ENCODE peak calls at places on chromosomes 13 and 19, in eight cellular contexts. Q, K, N, T, S, P, B and V are unnamed samples.

GRCh38 chr19:1105217-1105872 is 1.6 kb downstream of the GPX4 start:
- DNase-seq in Q (no peak), K (no peak), N (no peak), T (peak; percentile 56), S (no peak), P (no peak), B (no peak), V (no peak)

GRCh38 chr13:111123221-111123620 is 8.1 kb downstream of the ARHGEF7 start:
- DNase-seq in Q (no peak), K (no peak), N (no peak), T (no peak), S (no peak), P (no peak), B (no peak), V (no peak)

GRCh38 chr13:50365683-50366391 is 350.6 kb downstream of the KCNRG start:
- DNase-seq in Q (no peak), K (peak; percentile 47), N (no peak), T (no peak), S (no peak), P (no peak), B (no peak), V (no peak)

GRCh38 chr13:30464496-30465351 is 1.0 kb downstream of the HMGB1 start:
- DNase-seq in Q (peak; percentile 69), K (peak; percentile 81), N (peak; percentile 72), T (peak; percentile 89), S (peak; percentile 88), P (no peak), B (peak; percentile 70), V (peak; percentile 79)

GRCh38 chr13:87287721-87288120 is 383.4 kb upstream of the SLITRK5 start:
- DNase-seq in Q (no peak), K (no peak), N (no peak), T (no peak), S (no peak), P (no peak), B (no peak), V (no peak)

GRCh38 chr19:41697198-41697855 is 9.3 kb upstream of the CEACAM7 start:
- DNase-seq in Q (no peak), K (no peak), N (no peak), T (no peak), S (peak; percentile 48), P (no peak), B (no peak), V (peak; percentile 39)

GRCh38 chr13:73825143-73825542 is 309.1 kb downstream of the KLF12 start:
- DNase-seq in Q (no peak), K (no peak), N (no peak), T (no peak), S (no peak), P (no peak), B (no peak), V (no peak)

GRCh38 chr13:113951246-113951999 is 22.5 kb downstream of the C13orf46 start:
- DNase-seq in Q (no peak), K (peak; percentile 68), N (peak; percentile 43), T (peak; percentile 42), S (peak; percentile 93), P (no peak), B (peak; percentile 28), V (peak; percentile 91)

GRCh38 chr19:3725640-3726310 is 17.6 kb downstream of the TJP3 start:
- DNase-seq in Q (no peak), K (no peak), N (no peak), T (peak; percentile 58), S (peak; percentile 75), P (no peak), B (no peak), V (no peak)

GRCh38 chr13:45369116-45369515 is 28.1 kb upstream of the TPT1 start:
- DNase-seq in Q (no peak), K (no peak), N (no peak), T (no peak), S (no peak), P (no peak), B (no peak), V (no peak)

GRCh38 chr13:46893820-46894533 is 2.9 kb downstream of the HTR2A start:
- DNase-seq in Q (peak; percentile 72), K (peak; percentile 75), N (peak; percentile 71), T (peak; percentile 68), S (peak; percentile 90), P (no peak), B (peak; percentile 53), V (peak; percentile 74)

GRCh38 chr13:24254151-24254810 is 55.1 kb upstream of the C1QTNF9 start:
- DNase-seq in Q (no peak), K (peak; percentile 69), N (no peak), T (no peak), S (peak; percentile 78), P (no peak), B (peak; percentile 49), V (no peak)

GRCh38 chr13:42539670-42540069 is 34.3 kb upstream of the TNFSF11 start:
- DNase-seq in Q (no peak), K (no peak), N (no peak), T (no peak), S (no peak), P (no peak), B (no peak), V (no peak)

GRCh38 chr13:35514801-35515502 is 38.5 kb upstream of the MAB21L1 start:
- DNase-seq in Q (no peak), K (no peak), N (no peak), T (no peak), S (no peak), P (no peak), B (no peak), V (no peak)

GRCh38 chr13:36344886-36345437 is 1.2 kb downstream of the SPART start:
- DNase-seq in Q (no peak), K (peak; percentile 2), N (no peak), T (peak; percentile 53), S (no peak), P (no peak), B (peak; percentile 9), V (no peak)

GRCh38 chr19:41564515-41565383 is 11.2 kb upstream of the CEACAM21 start:
- DNase-seq in Q (no peak), K (no peak), N (peak; percentile 38), T (peak; percentile 43), S (no peak), P (no peak), B (no peak), V (no peak)

GRCh38 chr19:1295169-1296012 is 9.7 kb downstream of the EFNA2 start:
- DNase-seq in Q (no peak), K (peak; percentile 55), N (no peak), T (peak; percentile 52), S (no peak), P (no peak), B (peak; percentile 42), V (no peak)

GRCh38 chr13:110371550-110372465 is 64.7 kb downstream of the COL4A2 start:
- DNase-seq in Q (no peak), K (no peak), N (no peak), T (peak; percentile 15), S (peak; percentile 49), P (no peak), B (no peak), V (no peak)

GRCh38 chr13:37788346-37788745 is 81.2 kb downstream of the TRPC4 start:
- DNase-seq in Q (no peak), K (no peak), N (no peak), T (no peak), S (no peak), P (no peak), B (no peak), V (no peak)

GRCh38 chr19:18848860-18849661 is 17.3 kb downstream of the UPF1 start:
- DNase-seq in Q (no peak), K (no peak), N (no peak), T (no peak), S (peak; percentile 79), P (no peak), B (no peak), V (no peak)

GRCh38 chr19:35592226-35592625 is 6.3 kb downstream of the PMIS2 start:
- DNase-seq in Q (no peak), K (peak; percentile 8), N (peak; percentile 17), T (peak; percentile 45), S (no peak), P (no peak), B (no peak), V (no peak)

GRCh38 chr13:57865600-57866294 is 234.2 kb downstream of the PCDH17 start:
- DNase-seq in Q (no peak), K (no peak), N (no peak), T (no peak), S (no peak), P (no peak), B (no peak), V (no peak)

GRCh38 chr19:20359933-20360720 is 193.1 kb downstream of the ZNF486 start:
- DNase-seq in Q (no peak), K (no peak), N (no peak), T (no peak), S (no peak), P (no peak), B (no peak), V (no peak)

GRCh38 chr13:112346173-112346898 is 29.8 kb upstream of the SPACA7 start:
- DNase-seq in Q (no peak), K (no peak), N (no peak), T (peak; percentile 79), S (no peak), P (no peak), B (no peak), V (no peak)

GRCh38 chr19:46394398-46394797 is 19.0 kb downstream of the CCDC8 start:
- DNase-seq in Q (no peak), K (no peak), N (no peak), T (no peak), S (no peak), P (no peak), B (no peak), V (no peak)

GRCh38 chr19:41206926-41207750 is 11.9 kb upstream of the AXL start:
- DNase-seq in Q (no peak), K (no peak), N (no peak), T (no peak), S (peak; percentile 67), P (no peak), B (no peak), V (no peak)

GRCh38 chr13:46577656-46578589 is 25.0 kb downstream of the LRCH1 start:
- DNase-seq in Q (no peak), K (no peak), N (no peak), T (no peak), S (no peak), P (no peak), B (no peak), V (no peak)